ENCODE peak calls at places on chromosomes 1 and 21, in eight cellular contexts. One of them, this sample, is unnamed.

GRCh38 chr1:148263906-148264255 is 111.8 kb upstream of the NBPF11 start:
- DNase-seq in GM12865: no peak
- DNase-seq in heart right ventricle: no peak
- DNase-seq in breast epithelium: no peak
- DNase-seq in MM.1S: peak
- DNase-seq in fibroblast of lung: no peak
- DNase-seq in foreskin fibroblast: no peak
- DNase-seq in bronchial epithelial cell: no peak
- DNase-seq in this sample: peak

GRCh38 chr1:153550398-153550758 is 1.3 kb upstream of the S100A3 start:
- DNase-seq in breast epithelium: no peak
- DNase-seq in MM.1S: no peak
- DNase-seq in bronchial epithelial cell: no peak
- DNase-seq in foreskin fibroblast: no peak
- DNase-seq in heart right ventricle: no peak
- DNase-seq in fibroblast of lung: no peak
- DNase-seq in GM12865: no peak
- DNase-seq in this sample: no peak

GRCh38 chr1:166814611-166815010 is 24.7 kb upstream of the POGK start:
- DNase-seq in fibroblast of lung: no peak
- DNase-seq in heart right ventricle: no peak
- DNase-seq in GM12865: no peak
- DNase-seq in foreskin fibroblast: no peak
- DNase-seq in MM.1S: no peak
- DNase-seq in bronchial epithelial cell: peak
- DNase-seq in breast epithelium: no peak
- DNase-seq in this sample: no peak

GRCh38 chr1:156488566-156489165 is 11.9 kb downstream of the MEF2D start:
- DNase-seq in bronchial epithelial cell: no peak
- DNase-seq in MM.1S: peak
- DNase-seq in foreskin fibroblast: no peak
- DNase-seq in fibroblast of lung: no peak
- DNase-seq in GM12865: peak
- DNase-seq in breast epithelium: no peak
- DNase-seq in heart right ventricle: no peak
- DNase-seq in this sample: no peak

GRCh38 chr1:119001181-119002018 is 13.3 kb upstream of the TBX15 start:
- DNase-seq in fibroblast of lung: no peak
- DNase-seq in bronchial epithelial cell: peak
- DNase-seq in heart right ventricle: no peak
- DNase-seq in MM.1S: no peak
- DNase-seq in foreskin fibroblast: no peak
- DNase-seq in breast epithelium: no peak
- DNase-seq in GM12865: no peak
- DNase-seq in this sample: no peak

GRCh38 chr1:7421471-7422075 is 349.5 kb upstream of the VAMP3 start:
- DNase-seq in heart right ventricle: no peak
- DNase-seq in bronchial epithelial cell: no peak
- DNase-seq in fibroblast of lung: no peak
- DNase-seq in foreskin fibroblast: no peak
- DNase-seq in breast epithelium: peak
- DNase-seq in MM.1S: no peak
- DNase-seq in GM12865: no peak
- DNase-seq in this sample: no peak

GRCh38 chr1:162385702-162386101 is 4.2 kb downstream of the C1orf226 start:
- DNase-seq in heart right ventricle: no peak
- DNase-seq in GM12865: no peak
- DNase-seq in breast epithelium: no peak
- DNase-seq in MM.1S: no peak
- DNase-seq in foreskin fibroblast: no peak
- DNase-seq in fibroblast of lung: no peak
- DNase-seq in bronchial epithelial cell: no peak
- DNase-seq in this sample: no peak

GRCh38 chr1:24963099-24963872 is 33.2 kb upstream of the RUNX3 start:
- DNase-seq in fibroblast of lung: no peak
- DNase-seq in GM12865: peak
- DNase-seq in MM.1S: no peak
- DNase-seq in foreskin fibroblast: no peak
- DNase-seq in bronchial epithelial cell: no peak
- DNase-seq in heart right ventricle: no peak
- DNase-seq in breast epithelium: no peak
- DNase-seq in this sample: peak

GRCh38 chr1:6353948-6354658 is 39.5 kb downstream of the ACOT7 start:
- DNase-seq in GM12865: no peak
- DNase-seq in foreskin fibroblast: no peak
- DNase-seq in MM.1S: no peak
- DNase-seq in heart right ventricle: peak
- DNase-seq in bronchial epithelial cell: no peak
- DNase-seq in fibroblast of lung: peak
- DNase-seq in breast epithelium: no peak
- DNase-seq in this sample: peak

GRCh38 chr1:147628441-147628840 is 41.9 kb downstream of the ACP6 start:
- DNase-seq in fibroblast of lung: no peak
- DNase-seq in breast epithelium: no peak
- DNase-seq in foreskin fibroblast: no peak
- DNase-seq in MM.1S: no peak
- DNase-seq in heart right ventricle: no peak
- DNase-seq in bronchial epithelial cell: no peak
- DNase-seq in GM12865: no peak
- DNase-seq in this sample: no peak

GRCh38 chr1:112905420-112906154 is 50.4 kb downstream of the SLC16A1 start:
- DNase-seq in MM.1S: no peak
- DNase-seq in heart right ventricle: no peak
- DNase-seq in bronchial epithelial cell: peak
- DNase-seq in foreskin fibroblast: no peak
- DNase-seq in breast epithelium: no peak
- DNase-seq in GM12865: no peak
- DNase-seq in fibroblast of lung: no peak
- DNase-seq in this sample: no peak

DNA sequence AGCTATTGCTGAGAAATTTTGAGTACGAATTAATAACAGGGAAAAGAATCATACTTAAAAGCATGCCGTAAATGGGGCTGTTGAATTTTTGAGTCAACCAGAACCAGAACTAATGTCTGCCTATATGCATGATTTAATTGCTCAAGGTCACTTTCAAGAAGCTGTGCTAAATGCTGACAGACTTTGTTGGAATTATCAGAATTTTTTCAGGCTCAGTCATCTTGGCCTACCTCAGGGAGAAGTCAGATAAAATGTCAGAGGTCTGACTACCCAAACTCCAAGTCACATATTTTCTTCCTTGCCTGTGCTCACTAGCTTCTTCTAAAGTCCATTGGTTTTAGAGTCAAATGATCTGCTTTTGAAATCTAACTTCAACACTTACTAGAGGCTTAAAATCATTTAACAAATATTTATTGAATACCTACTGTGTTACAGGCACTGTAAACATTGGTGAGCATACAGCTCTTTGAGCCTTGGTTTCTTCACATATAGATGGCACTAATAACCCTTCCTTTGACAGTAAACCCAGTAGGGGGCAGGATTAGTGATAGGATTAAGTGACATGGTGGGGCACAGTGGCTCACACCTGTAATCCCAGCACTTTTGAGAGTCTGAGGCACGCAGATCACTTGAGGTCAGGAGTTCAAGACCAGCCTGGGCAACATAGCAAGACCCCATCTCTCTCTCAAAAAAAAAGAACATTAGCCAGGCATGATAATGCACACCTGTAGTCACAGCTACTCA is 121.2 kb upstream of the SLC44A3 start:
- DNase-seq in foreskin fibroblast: peak
- DNase-seq in MM.1S: no peak
- DNase-seq in heart right ventricle: no peak
- DNase-seq in breast epithelium: no peak
- DNase-seq in fibroblast of lung: no peak
- DNase-seq in bronchial epithelial cell: peak
- DNase-seq in GM12865: no peak
- DNase-seq in this sample: no peak
- TF ChIP-seq CTCF in foreskin fibroblast: peak
- TF ChIP-seq CTCF in MM.1S: no peak
- TF ChIP-seq CTCF in heart right ventricle: no peak
- TF ChIP-seq CTCF in breast epithelium: no peak
- TF ChIP-seq CTCF in fibroblast of lung: no peak
- TF ChIP-seq CTCF in bronchial epithelial cell: no peak
- TF ChIP-seq CTCF in GM12865: no peak
- TF ChIP-seq CTCF in this sample: no peak

GRCh38 chr21:44932366-44933181 is 7.3 kb upstream of the SLX9 start:
- DNase-seq in bronchial epithelial cell: no peak
- DNase-seq in breast epithelium: no peak
- DNase-seq in fibroblast of lung: no peak
- DNase-seq in foreskin fibroblast: no peak
- DNase-seq in heart right ventricle: peak
- DNase-seq in GM12865: peak
- DNase-seq in MM.1S: no peak
- DNase-seq in this sample: no peak

GRCh38 chr21:44933199-44933937 is 6.5 kb upstream of the SLX9 start:
- DNase-seq in GM12865: no peak
- DNase-seq in bronchial epithelial cell: no peak
- DNase-seq in fibroblast of lung: no peak
- DNase-seq in breast epithelium: no peak
- DNase-seq in MM.1S: no peak
- DNase-seq in foreskin fibroblast: no peak
- DNase-seq in heart right ventricle: no peak
- DNase-seq in this sample: no peak

GRCh38 chr21:44931137-44931500 is 8.7 kb upstream of the SLX9 start:
- DNase-seq in GM12865: peak
- DNase-seq in heart right ventricle: no peak
- DNase-seq in bronchial epithelial cell: no peak
- DNase-seq in MM.1S: no peak
- DNase-seq in foreskin fibroblast: no peak
- DNase-seq in breast epithelium: no peak
- DNase-seq in fibroblast of lung: peak
- DNase-seq in this sample: peak

GRCh38 chr21:44930543-44930981 is 9.3 kb upstream of the SLX9 start:
- DNase-seq in fibroblast of lung: no peak
- DNase-seq in MM.1S: no peak
- DNase-seq in GM12865: peak
- DNase-seq in breast epithelium: no peak
- DNase-seq in foreskin fibroblast: no peak
- DNase-seq in bronchial epithelial cell: no peak
- DNase-seq in heart right ventricle: peak
- DNase-seq in this sample: peak

GRCh38 chr21:44931501-44932365 is 8.1 kb upstream of the SLX9 start:
- DNase-seq in foreskin fibroblast: no peak
- DNase-seq in breast epithelium: no peak
- DNase-seq in bronchial epithelial cell: no peak
- DNase-seq in fibroblast of lung: no peak
- DNase-seq in heart right ventricle: no peak
- DNase-seq in GM12865: peak
- DNase-seq in MM.1S: no peak
- DNase-seq in this sample: no peak
- H3K4me3 ChIP-seq in foreskin fibroblast: no peak
- H3K4me3 ChIP-seq in breast epithelium: peak
- H3K4me3 ChIP-seq in bronchial epithelial cell: peak
- H3K4me3 ChIP-seq in fibroblast of lung: no peak
- H3K4me3 ChIP-seq in heart right ventricle: peak
- H3K4me3 ChIP-seq in GM12865: peak
- H3K4me3 ChIP-seq in MM.1S: no peak
- H3K4me3 ChIP-seq in this sample: no peak

DNA sequence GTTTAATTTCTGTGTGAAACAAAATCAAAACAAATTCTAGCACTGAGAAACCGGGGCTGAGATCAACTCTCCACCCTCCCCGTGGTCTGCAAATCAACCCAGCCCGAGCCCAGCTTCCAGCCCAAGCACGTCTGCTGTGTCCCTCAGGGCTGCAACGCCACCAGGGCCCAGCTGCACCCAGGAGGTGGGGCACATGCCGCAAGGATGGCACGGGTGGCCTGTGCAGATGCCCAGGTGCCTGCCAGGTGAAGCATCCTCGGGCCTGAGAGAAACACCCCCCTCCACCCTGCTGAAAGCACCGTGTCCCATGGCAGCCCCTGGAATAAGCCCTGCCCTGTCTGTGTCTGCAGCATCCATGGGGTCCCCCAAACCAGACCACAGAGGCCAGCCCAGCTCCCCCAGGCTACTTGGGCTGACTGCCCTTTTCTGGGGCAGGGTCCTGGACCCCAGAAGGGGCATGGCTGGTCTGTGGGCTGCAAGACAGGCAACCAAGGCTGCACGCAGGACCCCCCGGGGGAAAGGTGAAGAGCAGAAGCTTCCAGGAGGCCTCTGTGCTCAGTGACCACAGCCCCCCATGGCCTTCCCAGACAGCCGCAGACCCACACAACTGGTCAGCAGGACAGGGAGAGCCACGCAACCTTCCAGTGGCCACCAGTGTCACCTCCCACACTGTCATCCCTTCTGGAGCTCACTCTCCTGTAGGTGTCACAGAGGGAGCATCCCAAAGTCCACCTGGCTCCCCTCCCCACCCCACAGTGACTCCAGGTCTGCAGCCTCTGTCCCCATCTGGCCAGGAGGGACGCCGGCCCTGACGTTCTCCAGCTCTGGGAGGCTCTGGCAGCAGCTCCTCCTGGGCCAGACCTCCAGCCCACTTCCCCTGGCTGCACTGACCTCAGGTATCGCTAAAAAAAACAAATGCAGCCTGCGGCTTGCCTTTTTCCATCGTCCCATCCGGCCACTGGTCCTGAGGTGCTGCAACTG is 7.7 kb downstream of the WNT9A start:
- DNase-seq in MM.1S: no peak
- DNase-seq in GM12865: no peak
- DNase-seq in fibroblast of lung: no peak
- DNase-seq in bronchial epithelial cell: no peak
- DNase-seq in breast epithelium: peak
- DNase-seq in heart right ventricle: no peak
- DNase-seq in foreskin fibroblast: no peak
- DNase-seq in this sample: peak
- TF ChIP-seq CTCF in MM.1S: no peak
- TF ChIP-seq CTCF in GM12865: no peak
- TF ChIP-seq CTCF in fibroblast of lung: no peak
- TF ChIP-seq CTCF in bronchial epithelial cell: no peak
- TF ChIP-seq CTCF in breast epithelium: no peak
- TF ChIP-seq CTCF in heart right ventricle: no peak
- TF ChIP-seq CTCF in foreskin fibroblast: no peak
- TF ChIP-seq CTCF in this sample: no peak

GRCh38 chr1:26994020-26994745 is 691 bp downstream of the TRNP1 start:
- DNase-seq in bronchial epithelial cell: no peak
- DNase-seq in GM12865: peak
- DNase-seq in fibroblast of lung: no peak
- DNase-seq in MM.1S: peak
- DNase-seq in foreskin fibroblast: no peak
- DNase-seq in breast epithelium: no peak
- DNase-seq in heart right ventricle: peak
- DNase-seq in this sample: no peak

GRCh38 chr1:26996024-26996423 is 2.5 kb downstream of the TRNP1 start:
- DNase-seq in MM.1S: no peak
- DNase-seq in bronchial epithelial cell: peak
- DNase-seq in foreskin fibroblast: peak
- DNase-seq in breast epithelium: no peak
- DNase-seq in fibroblast of lung: peak
- DNase-seq in GM12865: no peak
- DNase-seq in heart right ventricle: no peak
- DNase-seq in this sample: no peak

GRCh38 chr1:26996665-26997064 is 3.2 kb downstream of the TRNP1 start:
- DNase-seq in fibroblast of lung: no peak
- DNase-seq in GM12865: no peak
- DNase-seq in MM.1S: no peak
- DNase-seq in foreskin fibroblast: no peak
- DNase-seq in breast epithelium: no peak
- DNase-seq in bronchial epithelial cell: no peak
- DNase-seq in heart right ventricle: no peak
- DNase-seq in this sample: peak

GRCh38 chr1:26993237-26994019 is at the start of gene TRNP1:
- DNase-seq in heart right ventricle: peak
- DNase-seq in bronchial epithelial cell: peak
- DNase-seq in foreskin fibroblast: peak
- DNase-seq in GM12865: peak
- DNase-seq in breast epithelium: peak
- DNase-seq in fibroblast of lung: peak
- DNase-seq in MM.1S: peak
- DNase-seq in this sample: peak

GRCh38 chr1:26994772-26995625 is 1.5 kb downstream of the TRNP1 start:
- DNase-seq in GM12865: no peak
- DNase-seq in bronchial epithelial cell: peak
- DNase-seq in fibroblast of lung: no peak
- DNase-seq in foreskin fibroblast: no peak
- DNase-seq in breast epithelium: no peak
- DNase-seq in heart right ventricle: no peak
- DNase-seq in MM.1S: no peak
- DNase-seq in this sample: no peak
- H3K4me3 ChIP-seq in GM12865: no peak
- H3K4me3 ChIP-seq in bronchial epithelial cell: peak
- H3K4me3 ChIP-seq in fibroblast of lung: peak
- H3K4me3 ChIP-seq in foreskin fibroblast: peak
- H3K4me3 ChIP-seq in breast epithelium: peak
- H3K4me3 ChIP-seq in heart right ventricle: peak
- H3K4me3 ChIP-seq in MM.1S: peak
- H3K4me3 ChIP-seq in this sample: peak

This sample was measured in pancreas.